ENCODE peak calls at places on chromosomes 11 and 22, in ten cellular contexts. K, E, G, O, W, X, T, A, N and L are unnamed samples. For H3K4me1, the result is how much of the 10 kb centered on the place peaks cover.

GRCh38 chr22:37162221-37163095 is 12.7 kb upstream of the IL2RB start:
- DNase-seq in K (no peak), E (no peak), G (no peak), O (no peak), W (peak), X (no peak), T (peak), A (no peak), N (peak), L (peak)

GRCh38 chr11:19430346-19431058 is 189.8 kb upstream of the E2F8 start:
- DNase-seq in K (no peak), E (peak), G (no peak), O (no peak), W (peak), X (no peak), T (no peak), A (peak), N (no peak), L (no peak)

GRCh38 chr22:27242111-27242436 is 559.5 kb downstream of the MN1 start:
- DNase-seq in K (no peak), E (no peak), G (no peak), O (no peak), W (no peak), X (no peak), T (no peak), A (no peak), N (no peak), L (no peak)

GRCh38 chr11:9953994-9954626 is 290.2 kb downstream of the SWAP70 start:
- DNase-seq in K (peak), E (no peak), G (no peak), O (no peak), W (no peak), X (peak), T (no peak), A (no peak), N (peak), L (no peak)

GRCh38 chr11:96538104-96538503 is 148.3 kb downstream of the JRKL start:
- DNase-seq in K (no peak), E (no peak), G (no peak), O (no peak), W (peak), X (no peak), T (no peak), A (no peak), N (no peak), L (no peak)

GRCh38 chr11:13262096-13262495 is 15.5 kb upstream of the BMAL1 start:
- DNase-seq in K (peak), E (no peak), G (no peak), O (no peak), W (no peak), X (no peak), T (no peak), A (no peak), N (no peak), L (no peak)

GRCh38 chr11:14070866-14071265 is 108.3 kb downstream of the SPON1 start:
- DNase-seq in K (no peak), E (no peak), G (no peak), O (no peak), W (no peak), X (no peak), T (no peak), A (no peak), N (no peak), L (no peak)

GRCh38 chr11:47234669-47235075 is 13.9 kb downstream of the ACP2 start:
- DNase-seq in K (peak), E (peak), G (peak), O (no peak), W (no peak), X (peak), T (no peak), A (peak), N (no peak), L (peak)

GRCh38 chr11:1220941-1221721 is 1.7 kb upstream of the MUC5B start:
- DNase-seq in K (no peak), E (no peak), G (no peak), O (no peak), W (no peak), X (no peak), T (peak), A (peak), N (no peak), L (no peak)

GRCh38 chr11:9577551-9577950 is 4.1 kb downstream of the WEE1 start:
- DNase-seq in K (no peak), E (no peak), G (no peak), O (no peak), W (peak), X (no peak), T (no peak), A (no peak), N (peak), L (no peak)

GRCh38 chr22:26970809-26971394 is 313.5 kb downstream of the MIAT start:
- DNase-seq in K (no peak), E (no peak), G (no peak), O (no peak), W (no peak), X (no peak), T (no peak), A (no peak), N (no peak), L (no peak)

GRCh38 chr11:103842795-103843194 is 193.6 kb upstream of the DDI1 start:
- DNase-seq in K (no peak), E (no peak), G (no peak), O (no peak), W (no peak), X (no peak), T (no peak), A (no peak), N (peak), L (no peak)

GRCh38 chr11:73655686-73656085 is 9.3 kb downstream of the PLEKHB1 start:
- DNase-seq in K (no peak), E (no peak), G (no peak), O (no peak), W (no peak), X (no peak), T (no peak), A (no peak), N (no peak), L (no peak)

GRCh38 chr11:73653996-73654395 is 7.6 kb downstream of the PLEKHB1 start:
- DNase-seq in K (no peak), E (no peak), G (no peak), O (no peak), W (no peak), X (no peak), T (no peak), A (no peak), N (no peak), L (no peak)

GRCh38 chr11:73659961-73660360 is 13.6 kb downstream of the PLEKHB1 start:
- DNase-seq in K (peak), E (no peak), G (no peak), O (no peak), W (no peak), X (no peak), T (no peak), A (no peak), N (no peak), L (no peak)

GRCh38 chr11:73654482-73655021 is 8.2 kb downstream of the PLEKHB1 start:
- DNase-seq in K (no peak), E (no peak), G (no peak), O (no peak), W (no peak), X (no peak), T (no peak), A (no peak), N (no peak), L (no peak)

GRCh38 chr11:73656985-73657384 is 10.6 kb downstream of the PLEKHB1 start:
- DNase-seq in K (no peak), E (no peak), G (no peak), O (no peak), W (no peak), X (no peak), T (no peak), A (no peak), N (no peak), L (no peak)
- H3K27ac ChIP-seq in K (no peak), E (no peak), G (no peak), O (no peak), W (no peak), X (no peak), T (no peak), A (no peak), N (no peak), L (no peak)

GRCh38 chr11:58977470-58977869 is 38.2 kb downstream of the GLYATL1 start:
- DNase-seq in K (no peak), E (no peak), G (no peak), O (no peak), W (no peak), X (no peak), T (no peak), A (no peak), N (no peak), L (no peak)
- H3K4me1 ChIP-seq in K (under half), E (under half), G (under half), O (under half), W (under half), X (under half), T (under half), A (under half), N (under half), L (under half)

GRCh38 chr11:78188012-78188808 is at the start of gene KCTD21:
- DNase-seq in K (peak), E (peak), G (peak), O (peak), W (peak), X (peak), T (peak), A (peak), N (peak), L (peak)
- H3K27ac ChIP-seq in K (peak), E (peak), G (peak), O (peak), W (no peak), X (peak), T (peak), A (peak), N (peak), L (peak)

GRCh38 chr22:39468487-39469325 is 11.9 kb downstream of the MGAT3 start:
- DNase-seq in K (no peak), E (no peak), G (no peak), O (peak), W (no peak), X (no peak), T (no peak), A (no peak), N (no peak), L (no peak)

GRCh38 chr22:39469681-39470461 is 13.1 kb downstream of the MGAT3 start:
- DNase-seq in K (no peak), E (no peak), G (no peak), O (peak), W (no peak), X (no peak), T (no peak), A (no peak), N (no peak), L (no peak)

GRCh38 chr22:39467390-39467901 is 10.6 kb downstream of the MGAT3 start:
- DNase-seq in K (no peak), E (no peak), G (no peak), O (no peak), W (peak), X (no peak), T (no peak), A (no peak), N (no peak), L (no peak)

GRCh38 chr22:39470462-39471335 is 13.9 kb downstream of the MGAT3 start:
- DNase-seq in K (no peak), E (no peak), G (no peak), O (peak), W (no peak), X (no peak), T (no peak), A (no peak), N (no peak), L (no peak)

GRCh38 chr22:39469326-39469680 is 12.5 kb downstream of the MGAT3 start:
- DNase-seq in K (no peak), E (no peak), G (no peak), O (no peak), W (no peak), X (no peak), T (no peak), A (no peak), N (no peak), L (no peak)
- H3K4me1 ChIP-seq in K (under half), E (under half), G (half or more), O (half or more), W (half or more), X (under half), T (under half), A (under half), N (under half), L (under half)

DNA sequence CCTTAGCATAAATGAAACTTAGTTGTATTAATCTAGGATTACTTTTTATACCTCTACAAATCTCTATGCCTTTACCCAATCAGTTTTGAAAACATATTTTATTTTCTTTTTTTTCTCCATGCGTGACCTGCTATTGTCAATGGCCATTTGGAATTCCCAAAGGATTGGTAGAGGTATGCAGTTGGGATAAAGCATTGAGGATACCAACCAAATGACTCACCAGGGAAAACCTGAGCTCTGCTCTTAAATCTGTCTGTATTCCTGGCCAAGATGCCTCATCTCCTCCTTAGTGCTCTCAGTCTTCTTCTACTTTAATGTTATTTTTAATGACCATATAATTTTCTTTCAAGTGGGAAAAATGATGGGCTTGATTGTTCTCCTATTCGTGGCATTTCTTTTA is 61.9 kb downstream of the EHF start:
- DNase-seq in K (peak), E (no peak), G (no peak), O (no peak), W (no peak), X (peak), T (no peak), A (no peak), N (peak), L (no peak)
- H3K27ac ChIP-seq in K (peak), E (no peak), G (no peak), O (no peak), W (no peak), X (peak), T (no peak), A (no peak), N (no peak), L (no peak)

GRCh38 chr22:39243443-39244072 is 1.2 kb downstream of the PDGFB start:
- DNase-seq in K (peak), E (peak), G (no peak), O (peak), W (peak), X (peak), T (no peak), A (peak), N (peak), L (no peak)
- H3K4me1 ChIP-seq in K (under half), E (under half), G (half or more), O (under half), W (under half), X (under half), T (under half), A (half or more), N (under half), L (under half)

DNA sequence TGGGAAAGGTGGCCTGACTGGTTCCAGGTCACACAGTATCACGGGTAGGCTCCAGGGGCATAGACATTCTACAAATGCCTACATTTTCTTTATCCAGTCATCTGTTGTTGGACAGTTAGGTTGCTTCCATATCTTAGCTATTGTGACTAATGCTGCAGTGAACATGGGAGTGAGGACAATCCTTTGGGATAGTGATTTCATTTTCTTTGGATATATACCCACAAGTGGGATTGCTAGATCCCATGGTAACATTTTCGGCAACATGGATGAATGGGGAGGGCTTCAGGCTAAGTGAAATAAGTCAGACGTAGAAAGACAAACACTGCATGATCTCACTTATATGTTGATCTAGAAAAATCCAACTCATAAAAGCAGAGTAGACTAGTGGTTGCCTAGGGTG is 744.3 kb downstream of the NTM start:
- DNase-seq in K (no peak), E (no peak), G (no peak), O (no peak), W (no peak), X (no peak), T (no peak), A (no peak), N (no peak), L (no peak)
- H3K27ac ChIP-seq in K (no peak), E (no peak), G (no peak), O (no peak), W (no peak), X (no peak), T (no peak), A (no peak), N (no peak), L (no peak)

DNA sequence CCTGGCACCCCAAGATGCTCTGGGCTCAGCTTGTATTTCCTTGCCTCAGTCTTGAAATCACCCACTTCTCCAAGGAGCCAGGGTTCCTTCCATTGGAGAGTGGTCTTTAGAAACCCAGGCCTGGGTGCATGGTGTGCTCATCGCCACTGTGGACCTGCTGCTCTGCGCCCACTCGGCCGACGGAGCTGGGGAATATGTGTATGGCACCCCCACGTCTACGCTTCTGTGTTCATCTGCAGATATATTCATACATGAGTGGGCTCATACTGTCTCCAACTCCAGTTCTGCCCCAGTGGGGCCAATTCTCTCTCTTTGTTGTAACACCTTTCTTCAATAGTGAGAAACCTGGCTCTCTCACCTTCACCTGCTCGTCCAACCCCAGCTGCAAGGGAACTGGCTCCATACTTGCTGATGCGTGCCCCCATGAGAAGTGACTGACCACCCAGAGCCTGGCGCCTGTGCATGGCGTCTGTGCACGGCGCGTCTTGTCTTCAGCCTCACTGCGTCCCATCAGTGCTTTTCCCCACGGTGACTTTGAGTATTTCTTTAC is 39.8 kb downstream of the KCNQ1 start:
- DNase-seq in K (no peak), E (no peak), G (no peak), O (no peak), W (no peak), X (no peak), T (no peak), A (no peak), N (no peak), L (no peak)
- H3K4me1 ChIP-seq in K (under half), E (under half), G (under half), O (under half), W (under half), X (under half), T (under half), A (under half), N (under half), L (under half)

GRCh38 chr22:38832005-38832978 is 11.5 kb downstream of the NPTXR start:
- DNase-seq in K (no peak), E (no peak), G (no peak), O (no peak), W (no peak), X (no peak), T (no peak), A (no peak), N (no peak), L (no peak)
- H3K27ac ChIP-seq in K (no peak), E (no peak), G (no peak), O (no peak), W (no peak), X (peak), T (no peak), A (no peak), N (no peak), L (no peak)